ENCODE peak calls at places on chromosomes 5 and 9, in ten cellular contexts. C, R, Y, G, E, B, H, K, P and Z are unnamed samples.

GRCh38 chr5:10578869-10579268 is 15.0 kb downstream of the ANKRD33B start:
- DNase-seq in C (no peak), R (no peak), Y (no peak), G (no peak), E (no peak), B (no peak), H (peak; percentile 87), K (no peak), P (no peak), Z (no peak)

GRCh38 chr5:56962286-56962685 is 10.4 kb upstream of the MIER3 start:
- DNase-seq in C (peak; percentile 48), R (no peak), Y (no peak), G (no peak), E (no peak), B (no peak), H (no peak), K (no peak), P (no peak), Z (no peak)

GRCh38 chr5:154900071-154900470 is 37.9 kb downstream of the GEMIN5 start:
- DNase-seq in C (no peak), R (no peak), Y (no peak), G (no peak), E (no peak), B (no peak), H (no peak), K (no peak), P (no peak), Z (no peak)

GRCh38 chr5:157049605-157050004 is 9.3 kb downstream of the HAVCR1 start:
- DNase-seq in C (no peak), R (peak; percentile 40), Y (no peak), G (no peak), E (peak; percentile 85), B (no peak), H (no peak), K (no peak), P (no peak), Z (no peak)

GRCh38 chr5:79200573-79201183 is 35.3 kb upstream of the JMY start:
- DNase-seq in C (peak; percentile 25), R (peak; percentile 29), Y (no peak), G (no peak), E (peak; percentile 20), B (no peak), H (no peak), K (no peak), P (no peak), Z (no peak)

GRCh38 chr5:76601470-76601869 is 21.7 kb downstream of the F2RL2 start:
- DNase-seq in C (peak; percentile 89), R (peak; percentile 82), Y (no peak), G (no peak), E (peak; percentile 75), B (no peak), H (no peak), K (no peak), P (no peak), Z (no peak)

GRCh38 chr5:43066231-43066798 is 26.2 kb upstream of the ANXA2R start:
- DNase-seq in C (peak; percentile 79), R (peak; percentile 88), Y (no peak), G (peak; percentile 88), E (peak; percentile 78), B (peak; percentile 78), H (peak; percentile 96), K (peak; percentile 90), P (peak; percentile 68), Z (no peak)

GRCh38 chr5:21646469-21646868 is 1206.7 kb downstream of the CDH12 start:
- DNase-seq in C (peak; percentile 21), R (no peak), Y (no peak), G (no peak), E (no peak), B (no peak), H (no peak), K (no peak), P (no peak), Z (no peak)

GRCh38 chr5:119330367-119331183 is 25.2 kb upstream of the TNFAIP8 start:
- DNase-seq in C (no peak), R (peak; percentile 34), Y (no peak), G (no peak), E (no peak), B (no peak), H (no peak), K (no peak), P (no peak), Z (no peak)

GRCh38 chr5:119327018-119327417 is 28.8 kb upstream of the TNFAIP8 start:
- DNase-seq in C (no peak), R (peak; percentile 60), Y (no peak), G (no peak), E (no peak), B (no peak), H (no peak), K (no peak), P (no peak), Z (no peak)

GRCh38 chr5:119331566-119332095 is 24.2 kb upstream of the TNFAIP8 start:
- DNase-seq in C (no peak), R (no peak), Y (no peak), G (no peak), E (no peak), B (no peak), H (no peak), K (no peak), P (no peak), Z (no peak)

GRCh38 chr5:119329701-119330100 is 26.1 kb upstream of the TNFAIP8 start:
- DNase-seq in C (no peak), R (no peak), Y (no peak), G (no peak), E (no peak), B (no peak), H (no peak), K (no peak), P (no peak), Z (no peak)

DNA sequence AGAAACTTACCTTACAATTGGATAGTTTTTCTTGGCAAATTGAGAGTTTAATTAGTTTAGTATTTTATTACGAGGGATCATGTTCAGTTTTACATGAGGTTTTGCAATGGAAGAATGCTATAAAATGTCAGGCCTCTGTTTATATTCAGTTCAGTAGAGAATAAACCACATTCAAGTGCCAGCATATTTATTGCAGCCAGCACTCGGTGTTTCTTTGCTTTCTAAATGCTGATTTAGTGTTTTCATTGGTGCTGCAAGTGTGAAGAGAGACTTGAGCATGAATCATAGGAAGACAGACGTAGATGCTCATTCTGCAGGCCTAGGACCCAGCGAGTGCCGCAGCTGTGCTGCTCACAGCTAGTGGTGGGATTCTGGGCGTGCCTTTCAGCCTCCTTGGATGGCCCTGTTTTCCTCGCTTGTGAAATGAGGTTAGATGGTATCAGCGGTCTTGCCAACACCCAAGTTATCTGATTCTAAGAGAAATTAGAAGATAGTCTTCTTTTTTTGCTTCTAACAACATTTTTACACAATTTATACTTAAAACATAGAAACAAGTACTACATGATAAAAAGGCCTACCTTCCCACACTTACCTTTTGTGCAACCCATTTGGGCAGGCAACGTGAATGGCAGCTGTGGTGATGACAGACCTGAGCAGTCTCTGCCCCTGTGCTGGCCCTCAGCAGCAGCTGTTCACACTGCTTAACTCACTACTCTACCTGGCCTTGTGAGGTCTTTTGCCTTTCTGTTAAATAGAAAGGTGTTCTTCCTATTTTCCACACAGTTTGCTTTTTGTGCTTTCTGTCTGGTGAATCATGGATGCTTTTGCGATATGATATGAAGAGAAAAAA is 26.8 kb upstream of the TNFAIP8 start:
- DNase-seq in C (peak; percentile 48), R (peak; percentile 61), Y (no peak), G (no peak), E (no peak), B (no peak), H (no peak), K (no peak), P (no peak), Z (no peak)
- H3K27ac ChIP-seq in C (no peak overlapping the region), R (peak overlapping the region; percentile 17), Y (peak overlapping the region; percentile 44), G (no peak overlapping the region), E (no peak overlapping the region), B (no peak overlapping the region), H (peak overlapping the region; percentile 37), K (peak overlapping the region; percentile 14), P (no peak overlapping the region), Z (peak overlapping the region; percentile 41)

GRCh38 chr9:112174223-112174964 is 703 bp downstream of the SUSD1 start:
- DNase-seq in C (peak; percentile 35), R (peak; percentile 79), Y (no peak), G (peak; percentile 81), E (peak; percentile 69), B (peak; percentile 74), H (peak; percentile 95), K (peak; percentile 90), P (peak; percentile 25), Z (no peak)
- H3K27ac ChIP-seq in C (no peak overlapping the region), R (no peak overlapping the region), Y (peak overlapping the region; percentile 94), G (no peak overlapping the region), E (peak overlapping the region; percentile 99), B (peak overlapping the region; percentile 84), H (peak overlapping the region; percentile 69), K (peak overlapping the region; percentile 73), P (no peak overlapping the region), Z (peak overlapping the region; percentile 80)

GRCh38 chr5:127894461-127894860 is 189.1 kb upstream of the SLC12A2 start:
- DNase-seq in C (no peak), R (no peak), Y (no peak), G (no peak), E (no peak), B (no peak), H (no peak), K (no peak), P (no peak), Z (no peak)

GRCh38 chr5:127898551-127899213 is 184.9 kb upstream of the SLC12A2 start:
- DNase-seq in C (peak; percentile 34), R (peak; percentile 54), Y (no peak), G (no peak), E (no peak), B (no peak), H (no peak), K (no peak), P (no peak), Z (no peak)

GRCh38 chr5:127892467-127893207 is 189.4 kb downstream of the CCDC192 start:
- DNase-seq in C (peak; percentile 72), R (peak; percentile 28), Y (no peak), G (no peak), E (peak; percentile 72), B (no peak), H (no peak), K (no peak), P (no peak), Z (no peak)

GRCh38 chr5:127891942-127892341 is 188.8 kb downstream of the CCDC192 start:
- DNase-seq in C (peak; percentile 23), R (no peak), Y (no peak), G (no peak), E (no peak), B (no peak), H (no peak), K (no peak), P (no peak), Z (no peak)

DNA sequence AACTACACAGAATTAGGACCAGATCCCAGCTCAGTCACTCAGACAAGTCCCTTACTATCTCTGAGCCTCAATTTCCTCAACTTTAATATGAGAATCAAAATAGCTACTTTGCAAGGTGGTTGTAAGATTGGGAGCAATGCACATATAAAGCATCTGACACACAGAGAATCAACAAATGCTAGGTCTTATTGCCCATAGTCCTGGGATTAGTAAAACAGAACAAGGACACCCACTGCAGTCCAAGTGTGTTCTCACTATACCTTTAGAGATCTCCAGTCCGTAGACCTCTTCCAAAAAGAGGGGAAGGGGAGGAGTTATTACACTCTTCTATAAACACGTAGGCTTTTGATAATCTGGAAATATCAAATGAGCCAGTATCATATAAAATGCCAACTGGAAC is 190.0 kb downstream of the CCDC192 start:
- DNase-seq in C (no peak), R (no peak), Y (no peak), G (no peak), E (no peak), B (no peak), H (no peak), K (no peak), P (no peak), Z (no peak)
- H3K27ac ChIP-seq in C (no peak overlapping the region), R (no peak overlapping the region), Y (no peak overlapping the region), G (no peak overlapping the region), E (peak overlapping the region; percentile 64), B (peak overlapping the region; percentile 64), H (no peak overlapping the region), K (peak overlapping the region; percentile 39), P (no peak overlapping the region), Z (peak overlapping the region; percentile 17)

DNA sequence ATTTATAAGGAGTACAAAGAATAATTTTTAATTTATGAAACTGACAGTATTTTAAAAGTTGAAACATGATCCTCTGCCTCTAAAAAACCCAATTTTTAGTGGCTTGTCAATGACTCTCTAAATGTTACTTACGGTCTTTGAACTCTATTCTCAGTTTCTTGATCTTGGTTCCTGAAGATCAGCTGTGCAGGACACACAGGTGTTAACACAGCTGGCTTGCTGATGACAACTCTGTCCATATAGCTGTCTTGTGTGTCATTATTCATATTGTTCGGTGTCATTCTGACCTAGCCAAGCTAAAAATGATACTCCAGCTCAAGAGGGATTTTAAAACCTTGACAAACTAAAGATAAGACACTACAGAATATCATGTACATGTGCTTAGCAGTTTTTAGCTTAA is 314.5 kb downstream of the CCDC171 start:
- DNase-seq in C (no peak), R (no peak), Y (no peak), G (no peak), E (no peak), B (no peak), H (no peak), K (no peak), P (no peak), Z (no peak)
- H3K27ac ChIP-seq in C (no peak overlapping the region), R (no peak overlapping the region), Y (no peak overlapping the region), G (no peak overlapping the region), E (no peak overlapping the region), B (no peak overlapping the region), H (no peak overlapping the region), K (no peak overlapping the region), P (no peak overlapping the region), Z (no peak overlapping the region)